ENCODE peak calls at places on chromosomes 4 and X, in ten cellular contexts. V is hippocampal formation; Q is stimulated activated CD8-positive, alpha-beta memory T cell treated with anti-CD3 and anti-CD28 coated beads, Interleukin-12 subunit alpha, Interleukin-12 subunit beta, amount 100 ng/mL, for 1 hour; R is activated CD8-positive, alpha-beta memory T cell treated with anti-CD3 and anti-CD28 coated beads for 48 hours; E is astrocyte of the spinal cord; L is SW480; A is iPS-NIHi11; M is AG20443; X is stimulated activated CD4-positive, alpha-beta T cell treated with anti-CD3 and anti-CD28 coated beads, TNF-alpha, amount 100 ng/mL, for 4 hours; C is fibroblast of the aortic adventitia. F is an unnamed sample.

GRCh38 chrX:48761674-48762471 is at the start of gene GLOD5:
- DNase-seq in V (no peak), Q (no peak), R (no peak), E (no peak), L (peak; percentile 68), A (peak; percentile 62), M (no peak), X (no peak), C (no peak), F (peak; percentile 3)

GRCh38 chrX:39905475-39905889 is 192.3 kb downstream of the BCOR start:
- DNase-seq in V (no peak), Q (no peak), R (no peak), E (no peak), L (peak; percentile 70), A (no peak), M (no peak), X (no peak), C (peak; percentile 11), F (no peak)

GRCh38 chr4:91631335-91631734 is 672.4 kb upstream of the GRID2 start:
- DNase-seq in V (no peak), Q (no peak), R (no peak), E (no peak), L (no peak), A (no peak), M (no peak), X (no peak), C (no peak), F (no peak)

GRCh38 chr4:12242354-12242753 is 813.7 kb upstream of the HS3ST1 start:
- DNase-seq in V (no peak), Q (no peak), R (no peak), E (no peak), L (no peak), A (no peak), M (no peak), X (no peak), C (no peak), F (no peak)

GRCh38 chr4:129342820-129343219 is 246.9 kb downstream of the C4orf33 start:
- DNase-seq in V (no peak), Q (no peak), R (no peak), E (peak; percentile 74), L (peak; percentile 6), A (no peak), M (peak; percentile 68), X (no peak), C (peak; percentile 74), F (peak; percentile 86)

GRCh38 chrX:16594490-16594889 is 55.5 kb upstream of the S100G start:
- DNase-seq in V (no peak), Q (no peak), R (no peak), E (no peak), L (no peak), A (no peak), M (no peak), X (no peak), C (no peak), F (no peak)

GRCh38 chrX:107857815-107858214 is 32.1 kb downstream of the MID2 start:
- DNase-seq in V (no peak), Q (no peak), R (no peak), E (no peak), L (no peak), A (no peak), M (no peak), X (no peak), C (no peak), F (no peak)

GRCh38 chr4:177194906-177195305 is 114.8 kb upstream of the NEIL3 start:
- DNase-seq in V (no peak), Q (no peak), R (no peak), E (no peak), L (no peak), A (no peak), M (no peak), X (no peak), C (peak; percentile 5), F (no peak)

GRCh38 chr4:11106190-11106589 is 322.5 kb downstream of the HS3ST1 start:
- DNase-seq in V (no peak), Q (no peak), R (no peak), E (peak; percentile 72), L (peak; percentile 1), A (no peak), M (no peak), X (no peak), C (peak; percentile 49), F (peak; percentile 49)

GRCh38 chr4:6177587-6178197 is 22.7 kb downstream of the JAKMIP1 start:
- DNase-seq in V (no peak), Q (no peak), R (no peak), E (no peak), L (no peak), A (peak; percentile 41), M (no peak), X (no peak), C (no peak), F (no peak)

GRCh38 chr4:160371446-160371845 is 1268.6 kb downstream of the RAPGEF2 start:
- DNase-seq in V (no peak), Q (no peak), R (no peak), E (no peak), L (no peak), A (no peak), M (no peak), X (no peak), C (no peak), F (no peak)